ENCODE peak calls at places on chromosomes 12 and 14, in seven cellular contexts. J, D, U, V, E, L and Z are unnamed samples.
A peak's percentile ranks its signal among the peaks of the same experiment; 100 is the strongest.

GRCh38 chr12:65492997-65493892 is 214.8 kb downstream of the MSRB3 start:
- DNase-seq in J (no peak), D (no peak), U (no peak), V (no peak), E (no peak), L (no peak), Z (no peak)

GRCh38 chr14:86296173-86296572 is 766.2 kb downstream of the FLRT2 start:
- DNase-seq in J (peak; percentile 80), D (no peak), U (no peak), V (no peak), E (no peak), L (no peak), Z (no peak)

GRCh38 chr14:100532916-100533630 is 54.1 kb downstream of the BEGAIN start:
- DNase-seq in J (peak; percentile 30), D (no peak), U (no peak), V (no peak), E (peak; percentile 38), L (no peak), Z (peak; percentile 43)

GRCh38 chr12:3888654-3889053 is 15.5 kb upstream of the PARP11 start:
- DNase-seq in J (no peak), D (no peak), U (no peak), V (no peak), E (no peak), L (no peak), Z (no peak)

GRCh38 chr12:131783915-131784541 is 44.2 kb upstream of the MMP17 start:
- DNase-seq in J (peak; percentile 86), D (no peak), U (no peak), V (no peak), E (no peak), L (peak; percentile 71), Z (no peak)

GRCh38 chr12:49188205-49188915 is 520 bp downstream of the TUBA1A start:
- DNase-seq in J (peak; percentile 42), D (no peak), U (peak; percentile 74), V (peak; percentile 65), E (peak; percentile 90), L (peak; percentile 66), Z (peak; percentile 86)

GRCh38 chr12:130633771-130634170 is 82.3 kb downstream of the RIMBP2 start:
- DNase-seq in J (no peak), D (peak; percentile 61), U (peak; percentile 86), V (no peak), E (no peak), L (no peak), Z (no peak)

GRCh38 chr12:101181776-101182175 is 28.3 kb downstream of the SLC5A8 start:
- DNase-seq in J (no peak), D (no peak), U (no peak), V (no peak), E (no peak), L (no peak), Z (no peak)

GRCh38 chr12:111429760-111430417 is 24.2 kb downstream of the SH2B3 start:
- DNase-seq in J (no peak), D (no peak), U (no peak), V (peak; percentile 72), E (no peak), L (no peak), Z (no peak)

GRCh38 chr12:41962171-41962572 is 182.5 kb downstream of the GXYLT1 start:
- DNase-seq in J (no peak), D (no peak), U (no peak), V (no peak), E (peak; percentile 25), L (no peak), Z (peak; percentile 60)

GRCh38 chr12:76030378-76031080 is 1.0 kb downstream of the PHLDA1 start:
- DNase-seq in J (peak; percentile 52), D (no peak), U (peak; percentile 37), V (peak; percentile 34), E (peak; percentile 31), L (peak; percentile 33), Z (peak; percentile 49)

GRCh38 chr12:93043192-93043876 is 114.2 kb upstream of the EEA1 start:
- DNase-seq in J (no peak), D (no peak), U (no peak), V (no peak), E (no peak), L (no peak), Z (no peak)

GRCh38 chr12:46771268-46771837 is 54.4 kb downstream of the SLC38A4 start:
- DNase-seq in J (peak; percentile 61), D (no peak), U (no peak), V (no peak), E (no peak), L (no peak), Z (no peak)

GRCh38 chr14:72646861-72647528 is 246.9 kb downstream of the DPF3 start:
- DNase-seq in J (peak; percentile 88), D (no peak), U (no peak), V (no peak), E (no peak), L (no peak), Z (peak; percentile 43)

GRCh38 chr12:92759634-92760268 is 57.0 kb downstream of the PLEKHG7 start:
- DNase-seq in J (peak; percentile 97), D (no peak), U (no peak), V (no peak), E (no peak), L (peak; percentile 29), Z (no peak)

GRCh38 chr14:73833024-73833423 is 18.6 kb upstream of the PTGR2 start:
- DNase-seq in J (no peak), D (no peak), U (no peak), V (no peak), E (no peak), L (no peak), Z (no peak)

GRCh38 chr14:40981247-40981646 is 625.4 kb upstream of the LRFN5 start:
- DNase-seq in J (no peak), D (no peak), U (no peak), V (no peak), E (no peak), L (no peak), Z (no peak)

GRCh38 chr12:26523708-26524150 is 309.3 kb downstream of the ITPR2 start:
- DNase-seq in J (peak; percentile 93), D (no peak), U (no peak), V (no peak), E (peak; percentile 82), L (no peak), Z (peak; percentile 88)

GRCh38 chr12:12779529-12779928 is 5.9 kb upstream of the APOLD1 start:
- DNase-seq in J (peak; percentile 96), D (no peak), U (no peak), V (no peak), E (no peak), L (no peak), Z (no peak)

GRCh38 chr12:57479376-57480115 is at the start of gene ARHGAP9:
- DNase-seq in J (peak; percentile 44), D (no peak), U (no peak), V (peak; percentile 57), E (no peak), L (no peak), Z (no peak)

GRCh38 chr12:114018669-114019068 is 52.5 kb upstream of the RBM19 start:
- DNase-seq in J (peak; percentile 21), D (no peak), U (no peak), V (no peak), E (no peak), L (no peak), Z (no peak)

GRCh38 chr12:99436584-99436983 is 211.0 kb upstream of the GARIN6 start:
- DNase-seq in J (no peak), D (no peak), U (no peak), V (no peak), E (no peak), L (no peak), Z (no peak)

GRCh38 chr12:99439399-99439798 is 208.2 kb upstream of the GARIN6 start:
- DNase-seq in J (no peak), D (no peak), U (no peak), V (no peak), E (no peak), L (no peak), Z (no peak)

GRCh38 chr12:99433155-99433554 is 214.4 kb upstream of the GARIN6 start:
- DNase-seq in J (no peak), D (no peak), U (no peak), V (no peak), E (no peak), L (no peak), Z (no peak)

GRCh38 chr12:99435095-99435791 is 212.3 kb upstream of the GARIN6 start:
- DNase-seq in J (no peak), D (no peak), U (no peak), V (no peak), E (no peak), L (no peak), Z (no peak)
- H3K27ac ChIP-seq in J (no peak overlapping the region), D (no peak overlapping the region), U (no peak overlapping the region), V (no peak overlapping the region), E (no peak overlapping the region), L (no peak overlapping the region), Z (no peak overlapping the region)

DNA sequence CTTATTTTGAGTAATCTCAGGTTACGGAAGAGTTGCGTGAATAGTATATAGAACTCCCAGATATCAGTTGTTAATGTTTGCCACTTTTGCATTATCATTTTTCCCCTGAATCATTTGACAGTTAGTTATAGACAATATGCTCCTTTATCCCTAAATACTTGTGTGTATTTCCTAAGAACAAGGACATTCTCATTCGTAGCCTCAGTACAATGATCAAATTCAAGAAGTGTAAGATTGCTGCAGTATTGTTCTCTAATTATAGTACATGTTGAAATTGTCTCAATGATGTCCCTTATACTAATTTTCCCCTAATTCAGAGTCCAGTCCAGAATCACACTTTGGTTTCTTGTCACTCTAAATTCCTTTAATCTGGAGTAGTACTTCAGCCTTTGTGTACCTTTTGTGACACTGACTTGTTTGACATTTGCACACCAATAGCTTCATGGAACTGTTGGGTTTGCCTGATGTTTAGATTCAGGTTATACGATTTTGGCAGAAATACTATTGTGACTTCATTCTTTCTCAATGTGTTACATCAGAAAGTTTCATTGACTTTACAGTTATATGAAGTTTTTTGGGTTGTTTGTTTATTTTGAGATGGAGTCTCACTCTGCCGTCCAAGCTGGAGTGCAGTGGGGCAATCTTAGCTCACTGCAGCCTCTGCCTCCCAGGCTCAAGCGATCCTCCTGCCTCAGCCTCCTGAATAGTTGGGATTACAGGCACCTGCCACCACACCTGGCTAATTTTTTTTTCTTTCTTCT is 13.1 kb downstream of the DYNC1H1 start:
- DNase-seq in J (peak; percentile 75), D (no peak), U (no peak), V (no peak), E (no peak), L (no peak), Z (no peak)
- H3K27ac ChIP-seq in J (no peak overlapping the region), D (no peak overlapping the region), U (no peak overlapping the region), V (no peak overlapping the region), E (no peak overlapping the region), L (peak overlapping the region; percentile 88), Z (no peak overlapping the region)

DNA sequence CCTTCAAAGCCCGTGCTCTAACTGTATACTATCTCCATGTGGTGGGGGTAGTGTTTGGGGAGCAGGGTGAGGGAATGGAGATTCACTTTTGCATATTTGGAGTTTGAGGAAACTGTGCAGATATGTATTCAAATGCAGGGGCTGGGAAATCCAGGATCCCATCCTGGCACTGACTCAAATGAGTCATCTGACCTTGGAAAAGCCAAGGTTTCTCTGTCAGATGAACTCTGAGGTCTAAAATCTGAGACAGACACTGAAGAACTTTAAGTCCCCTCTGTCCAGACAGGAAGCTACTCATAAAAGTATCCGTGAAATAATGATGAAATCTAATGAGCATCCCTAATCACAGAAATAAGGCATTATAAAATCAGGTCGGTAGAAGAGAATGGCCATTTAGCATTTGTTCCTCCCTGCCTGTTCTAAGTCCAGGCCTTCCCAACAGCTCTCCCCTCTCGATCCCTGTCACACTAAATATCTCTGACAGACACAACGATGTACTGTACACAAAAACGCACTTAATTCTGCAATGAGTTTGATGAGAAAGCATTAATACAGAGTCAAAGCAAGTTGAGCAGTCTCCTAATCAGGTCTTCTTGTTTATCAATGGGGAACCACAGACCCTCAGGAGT is 14.4 kb downstream of the NIN start:
- DNase-seq in J (peak; percentile 70), D (no peak), U (no peak), V (no peak), E (no peak), L (no peak), Z (no peak)
- H3K27ac ChIP-seq in J (no peak overlapping the region), D (no peak overlapping the region), U (no peak overlapping the region), V (no peak overlapping the region), E (peak overlapping the region; percentile 37), L (no peak overlapping the region), Z (no peak overlapping the region)

GRCh38 chr12:122571821-122572220 is 44.8 kb downstream of the KNTC1 start:
- DNase-seq in J (no peak), D (no peak), U (no peak), V (no peak), E (no peak), L (no peak), Z (no peak)
- H3K27ac ChIP-seq in J (no peak overlapping the region), D (no peak overlapping the region), U (no peak overlapping the region), V (no peak overlapping the region), E (no peak overlapping the region), L (no peak overlapping the region), Z (no peak overlapping the region)